ENCODE peak calls at places on chromosomes 1 and 21, in five cellular contexts. E is lower leg skin; S is smooth muscle cell of the brain vasculature; X is cardiac fibroblast; V is activated T-cell treated with anti-CD3 and anti-CD28 coated beads, Interleukin-2, amount 50 U/mL, for 24 hours. L is an unnamed sample.

GRCh38 chr1:41900611-41901444 is 17.9 kb downstream of the HIVEP3 start:
- DNase-seq in E (no peak), V (no peak), X (peak), S (no peak), L (no peak)

GRCh38 chr1:117967472-117967871 is 37.9 kb downstream of the WDR3 start:
- DNase-seq in X (peak), S (peak), V (no peak), E (no peak), L (no peak)

GRCh38 chr1:112904071-112904830 is 51.7 kb downstream of the SLC16A1 start:
- DNase-seq in E (peak), S (no peak), V (peak), X (peak), L (no peak)

GRCh38 chr1:153261793-153262371 is 2.4 kb downstream of the LORICRIN start:
- DNase-seq in V (no peak), X (no peak), E (no peak), S (no peak), L (no peak)

GRCh38 chr21:45296638-45297037 is 8.9 kb upstream of the POFUT2 start:
- DNase-seq in V (no peak), S (no peak), E (no peak), X (no peak), L (no peak)

GRCh38 chr1:227759345-227760300 is 24.4 kb downstream of the SNAP47 start:
- DNase-seq in S (peak), E (no peak), X (peak), V (no peak), L (no peak)

GRCh38 chr1:8283058-8283884 is 34.6 kb upstream of the SLC45A1 start:
- DNase-seq in S (no peak), V (peak), X (no peak), E (no peak), L (no peak)

GRCh38 chr1:59052194-59052593 is 244.7 kb upstream of the FGGY start:
- DNase-seq in E (no peak), X (no peak), S (no peak), V (no peak), L (no peak)

GRCh38 chr1:31102501-31102950 is 37.0 kb upstream of the PUM1 start:
- DNase-seq in E (no peak), S (peak), X (peak), V (no peak), L (no peak)

GRCh38 chr1:205312866-205313680 is 8.5 kb downstream of the NUAK2 start:
- DNase-seq in S (no peak), V (no peak), E (no peak), X (no peak), L (no peak)

GRCh38 chr21:46093668-46094400 is 4.1 kb upstream of the COL6A2 start:
- DNase-seq in V (peak), S (no peak), X (no peak), E (peak), L (no peak)

GRCh38 chr1:221907531-221907930 is 165.6 kb upstream of the DUSP10 start:
- DNase-seq in S (no peak), V (no peak), X (no peak), E (no peak), L (no peak)

GRCh38 chr21:33205476-33205875 is 24.3 kb upstream of the IFNAR2 start:
- DNase-seq in E (no peak), X (no peak), S (no peak), V (no peak), L (no peak)

GRCh38 chr1:39832294-39832693 is 43.6 kb upstream of the BMP8B start:
- DNase-seq in X (no peak), S (no peak), E (no peak), V (no peak), L (no peak)

GRCh38 chr1:25567710-25568089 is 24.3 kb downstream of the LDLRAP1 start:
- DNase-seq in X (no peak), V (no peak), S (no peak), E (no peak), L (no peak)

GRCh38 chr1:6601865-6602668 is 602 bp downstream of the KLHL21 start:
- DNase-seq in V (no peak), S (no peak), E (peak), X (no peak), L (no peak)

GRCh38 chr1:193102662-193103061 is 2.6 kb downstream of the GLRX2 start:
- DNase-seq in E (no peak), S (no peak), X (no peak), V (no peak), L (no peak)

GRCh38 chr1:17674707-17675505 is 80.2 kb upstream of the ACTL8 start:
- DNase-seq in V (no peak), E (no peak), X (no peak), S (no peak), L (no peak)

GRCh38 chr1:91120421-91120820 is 98.6 kb upstream of the ZNF644 start:
- DNase-seq in E (no peak), V (no peak), X (no peak), S (no peak), L (no peak)

GRCh38 chr1:25562101-25562927 is 18.9 kb downstream of the LDLRAP1 start:
- DNase-seq in V (peak), S (no peak), X (no peak), E (no peak), L (no peak)

GRCh38 chr1:160500321-160500990 is 22.6 kb downstream of the SLAMF6 start:
- DNase-seq in E (no peak), S (no peak), V (no peak), X (no peak), L (no peak)

GRCh38 chr1:203650012-203650836 is 23.6 kb downstream of the ATP2B4 start:
- DNase-seq in E (peak), V (peak), S (no peak), X (peak), L (no peak)

GRCh38 chr1:47477595-47478080 is 39.8 kb downstream of the FOXD2 start:
- DNase-seq in E (no peak), S (no peak), X (no peak), V (no peak), L (no peak)

GRCh38 chr1:153678519-153679336 is at the start of gene NPR1:
- DNase-seq in S (no peak), X (peak), E (peak), V (peak), L (no peak)

GRCh38 chr1:166933633-166934032 is 41.7 kb downstream of the ILDR2 start:
- DNase-seq in S (no peak), V (no peak), E (no peak), X (no peak), L (no peak)

GRCh38 chr1:47696911-47697441 is 259.1 kb downstream of the FOXD2 start:
- DNase-seq in X (no peak), V (no peak), S (no peak), E (peak), L (no peak)

GRCh38 chr1:7149080-7149838 is 364.0 kb downstream of the CAMTA1 start:
- DNase-seq in V (no peak), E (no peak), S (peak), X (peak), L (no peak)

GRCh38 chr1:115969509-115969908 is 6.8 kb upstream of the SLC22A15 start:
- DNase-seq in E (no peak), X (peak), V (no peak), S (no peak), L (no peak)

GRCh38 chr1:12539705-12540579 is 78.1 kb downstream of the DHRS3 start:
- DNase-seq in E (peak), X (peak), S (peak), V (no peak), L (no peak)

GRCh38 chr21:35470522-35470921 is 421.4 kb upstream of the RUNX1 start:
- DNase-seq in S (no peak), V (no peak), X (no peak), E (no peak), L (no peak)

GRCh38 chr1:15320267-15320666 is 73.2 kb downstream of the FHAD1 start:
- DNase-seq in S (no peak), X (no peak), V (no peak), E (no peak), L (no peak)

GRCh38 chr1:17136936-17137335 is 17.7 kb upstream of the PADI2 start:
- DNase-seq in X (no peak), S (no peak), E (no peak), V (no peak), L (no peak)

GRCh38 chr1:84415386-84415785 is 17.1 kb downstream of the DNASE2B start:
- DNase-seq in X (peak), E (no peak), V (no peak), S (no peak), L (no peak)

GRCh38 chr1:219405531-219406331 is 207.2 kb downstream of the ZC3H11B start:
- DNase-seq in X (no peak), E (no peak), V (no peak), S (no peak), L (no peak)

GRCh38 chr1:179083031-179083345 is 1.1 kb downstream of the TOR3A start:
- DNase-seq in S (no peak), E (no peak), V (no peak), X (peak), L (no peak)

GRCh38 chr1:230823421-230823820 is 44.9 kb downstream of the C1orf198 start:
- DNase-seq in X (no peak), S (no peak), V (no peak), E (no peak), L (no peak)

L was measured in KG1.